ENCODE peak calls at places on chromosomes 3 and 15, in six cellular contexts. C is NCI-H460; F is NCI-H2107; T is osteocyte; A is central memory CD4-positive, alpha-beta T cell; I is neural crest cell. X is an unnamed sample.
A peak's percentile ranks its signal among the peaks of the same experiment; 100 is the strongest.

GRCh38 chr15:70113304-70113700 is 15.6 kb upstream of the TLE3 start:
- DNase-seq in C (no peak), F (no peak), T (no peak), A (no peak), I (no peak), X (no peak)

GRCh38 chr3:140216249-140216648 is 281.3 kb downstream of the CLSTN2 start:
- DNase-seq in C (no peak), F (no peak), T (no peak), A (no peak), I (no peak), X (no peak)

GRCh38 chr3:185659942-185660921 is 74.1 kb downstream of the SENP2 start:
- DNase-seq in C (peak; percentile 77), F (peak; percentile 97), T (peak; percentile 91), A (peak; percentile 33), I (peak; percentile 88), X (peak; percentile 21)

GRCh38 chr15:73575636-73576247 is 57.4 kb downstream of the NPTN start:
- DNase-seq in C (no peak), F (no peak), T (no peak), A (no peak), I (no peak), X (no peak)

GRCh38 chr3:57029924-57030323 is 30.5 kb upstream of the SPATA12 start:
- DNase-seq in C (no peak), F (no peak), T (no peak), A (no peak), I (no peak), X (peak; percentile 51)

GRCh38 chr3:171458056-171458856 is 1.9 kb downstream of the TNIK start:
- DNase-seq in C (no peak), F (no peak), T (no peak), A (peak; percentile 73), I (peak; percentile 8), X (no peak)

GRCh38 chr15:48674876-48675275 is 29.4 kb upstream of the FBN1 start:
- DNase-seq in C (no peak), F (no peak), T (no peak), A (no peak), I (no peak), X (no peak)

GRCh38 chr15:76003364-76003763 is 8.9 kb downstream of the NRG4 start:
- DNase-seq in C (no peak), F (no peak), T (no peak), A (no peak), I (no peak), X (no peak)

GRCh38 chr3:47117803-47118364 is 46.0 kb downstream of the SETD2 start:
- DNase-seq in C (no peak), F (no peak), T (no peak), A (peak; percentile 7), I (no peak), X (no peak)

GRCh38 chr15:88610756-88611231 is 10.3 kb upstream of the AEN start:
- DNase-seq in C (no peak), F (no peak), T (no peak), A (no peak), I (no peak), X (no peak)

GRCh38 chr3:72976182-72976825 is 20.3 kb upstream of the PPP4R2 start:
- DNase-seq in C (no peak), F (no peak), T (no peak), A (no peak), I (no peak), X (no peak)

GRCh38 chr15:89575656-89576416 is 567 bp downstream of the TICRR start:
- DNase-seq in C (no peak), F (no peak), T (no peak), A (no peak), I (peak; percentile 26), X (no peak)

GRCh38 chr3:172562881-172563835 is 39.9 kb upstream of the TNFSF10 start:
- DNase-seq in C (peak; percentile 52), F (no peak), T (no peak), A (peak; percentile 14), I (no peak), X (no peak)

GRCh38 chr3:179954226-179954870 is 82.4 kb downstream of the PEX5L start:
- DNase-seq in C (no peak), F (no peak), T (no peak), A (no peak), I (no peak), X (no peak)

GRCh38 chr3:128584412-128585020 is 66.1 kb downstream of the RPN1 start:
- DNase-seq in C (peak; percentile 75), F (peak; percentile 88), T (peak; percentile 88), A (no peak), I (peak; percentile 22), X (no peak)

GRCh38 chr3:149959443-149959842 is 11.3 kb downstream of the PFN2 start:
- DNase-seq in C (no peak), F (no peak), T (no peak), A (no peak), I (no peak), X (no peak)

GRCh38 chr3:126996905-126997304 is 14.0 kb downstream of the PLXNA1 start:
- DNase-seq in C (no peak), F (no peak), T (no peak), A (no peak), I (no peak), X (no peak)

GRCh38 chr15:100090411-100090810 is 251.4 kb downstream of the ADAMTS17 start:
- DNase-seq in C (no peak), F (no peak), T (no peak), A (no peak), I (no peak), X (no peak)

GRCh38 chr15:31078461-31078860 is 23.1 kb downstream of the TRPM1 start:
- DNase-seq in C (no peak), F (no peak), T (no peak), A (no peak), I (no peak), X (no peak)

GRCh38 chr3:42796332-42796885 is 7.9 kb downstream of the HIGD1A start:
- DNase-seq in C (no peak), F (no peak), T (no peak), A (no peak), I (no peak), X (no peak)

GRCh38 chr15:26883466-26883865 is 16.6 kb downstream of the GABRA5 start:
- DNase-seq in C (no peak), F (no peak), T (no peak), A (no peak), I (no peak), X (no peak)

GRCh38 chr15:77575203-77575934 is 57.3 kb downstream of the LINGO1 start:
- DNase-seq in C (no peak), F (no peak), T (no peak), A (no peak), I (no peak), X (no peak)

GRCh38 chr3:13405614-13406013 is 14.5 kb downstream of the NUP210 start:
- DNase-seq in C (no peak), F (no peak), T (no peak), A (no peak), I (no peak), X (no peak)